ENCODE peak calls at places on chromosomes 7 and 10, in ten cellular contexts. N is IMR-90, X is GM23248, P is Peyer's patch, K is PC-3, U is esophagus squamous epithelium, I is right atrium auricular region, A is GM23338, Y is HCT116, B is uterus. J is an unnamed sample. For H3K4me1, the result is how much of the 10 kb centered on the place peaks cover.

GRCh38 chr10:60235001-60235400 is 154.7 kb downstream of the ANK3 start:
- DNase-seq in N (peak), X (peak), P (no peak), K (peak), U (no peak), I (no peak), A (no peak), Y (no peak), B (no peak), J (peak)

GRCh38 chr7:32037650-32038198 is 32.5 kb downstream of the PDE1C start:
- DNase-seq in N (no peak), X (no peak), P (no peak), K (no peak), U (no peak), I (no peak), A (no peak), Y (no peak), B (no peak), J (no peak)

GRCh38 chr7:79452032-79452494 is 1.4 kb downstream of the MAGI2 start:
- DNase-seq in N (peak), X (peak), P (peak), K (no peak), U (peak), I (peak), A (peak), Y (no peak), B (peak), J (peak)

GRCh38 chr10:230758-231157 is 95.5 kb downstream of the ZMYND11 start:
- DNase-seq in N (no peak), X (peak), P (no peak), K (peak), U (no peak), I (no peak), A (peak), Y (peak), B (no peak), J (no peak)

GRCh38 chr10:24307696-24308476 is 98.9 kb downstream of the KIAA1217 start:
- DNase-seq in N (no peak), X (no peak), P (no peak), K (no peak), U (no peak), I (no peak), A (no peak), Y (no peak), B (no peak), J (no peak)

GRCh38 chr7:33186187-33186586 is 56.8 kb downstream of the BBS9 start:
- DNase-seq in N (peak), X (peak), P (no peak), K (peak), U (no peak), I (no peak), A (peak), Y (no peak), B (no peak), J (peak)

GRCh38 chr7:5439572-5440496 is 16.2 kb upstream of the TNRC18 start:
- DNase-seq in N (no peak), X (no peak), P (no peak), K (no peak), U (no peak), I (no peak), A (no peak), Y (no peak), B (no peak), J (no peak)

GRCh38 chr7:90320014-90320413 is 1.1 kb downstream of the FAM237B start:
- DNase-seq in N (no peak), X (no peak), P (no peak), K (no peak), U (no peak), I (no peak), A (no peak), Y (no peak), B (no peak), J (no peak)

GRCh38 chr10:126558881-126559280 is 111.6 kb downstream of the C10orf90 start:
- DNase-seq in N (no peak), X (no peak), P (no peak), K (no peak), U (no peak), I (no peak), A (no peak), Y (no peak), B (no peak), J (no peak)

GRCh38 chr10:65570143-65571010 is 1355.5 kb upstream of the LRRTM3 start:
- DNase-seq in N (peak), X (no peak), P (no peak), K (peak), U (no peak), I (no peak), A (peak), Y (peak), B (no peak), J (peak)

GRCh38 chr7:36161996-36162395 is 8.9 kb downstream of the EEPD1 start:
- DNase-seq in N (no peak), X (no peak), P (no peak), K (peak), U (no peak), I (no peak), A (no peak), Y (no peak), B (no peak), J (no peak)

GRCh38 chr7:26691886-26692285 is 172.5 kb downstream of the SKAP2 start:
- DNase-seq in N (no peak), X (no peak), P (no peak), K (no peak), U (no peak), I (no peak), A (peak), Y (no peak), B (no peak), J (no peak)

GRCh38 chr7:26686448-26686981 is 177.9 kb downstream of the SKAP2 start:
- DNase-seq in N (peak), X (peak), P (no peak), K (peak), U (no peak), I (no peak), A (peak), Y (peak), B (no peak), J (peak)

GRCh38 chr7:26688388-26688787 is 176.0 kb downstream of the SKAP2 start:
- DNase-seq in N (no peak), X (no peak), P (no peak), K (no peak), U (no peak), I (no peak), A (no peak), Y (no peak), B (no peak), J (no peak)

GRCh38 chr7:26688936-26689506 is 175.4 kb downstream of the SKAP2 start:
- DNase-seq in N (no peak), X (no peak), P (no peak), K (no peak), U (no peak), I (no peak), A (no peak), Y (no peak), B (no peak), J (no peak)

DNA sequence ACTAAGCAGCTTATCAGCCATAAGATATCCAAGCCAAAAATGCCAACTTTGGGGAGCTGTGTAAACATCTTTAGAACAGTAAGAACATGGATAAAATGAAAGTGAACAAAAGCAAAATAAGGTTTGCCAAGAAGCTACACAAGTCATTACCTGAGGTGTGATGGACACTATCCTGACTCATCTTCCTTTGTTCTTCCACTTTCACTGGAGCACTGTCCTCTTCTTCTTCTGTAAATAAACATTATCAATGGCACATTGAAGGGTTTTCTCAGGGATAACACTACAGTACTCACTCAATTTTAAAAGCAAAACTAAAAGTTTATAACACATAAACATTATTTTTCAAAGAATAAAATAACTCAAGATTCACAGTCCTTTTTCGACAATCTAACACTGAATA is 174.3 kb downstream of the SKAP2 start:
- DNase-seq in N (no peak), X (no peak), P (no peak), K (no peak), U (no peak), I (no peak), A (no peak), Y (no peak), B (no peak), J (no peak)
- H3K4me1 ChIP-seq in N (under half), X (under half), P (under half), K (under half), U (under half), I (under half), A (under half), Y (under half), B (under half), J (under half)

DNA sequence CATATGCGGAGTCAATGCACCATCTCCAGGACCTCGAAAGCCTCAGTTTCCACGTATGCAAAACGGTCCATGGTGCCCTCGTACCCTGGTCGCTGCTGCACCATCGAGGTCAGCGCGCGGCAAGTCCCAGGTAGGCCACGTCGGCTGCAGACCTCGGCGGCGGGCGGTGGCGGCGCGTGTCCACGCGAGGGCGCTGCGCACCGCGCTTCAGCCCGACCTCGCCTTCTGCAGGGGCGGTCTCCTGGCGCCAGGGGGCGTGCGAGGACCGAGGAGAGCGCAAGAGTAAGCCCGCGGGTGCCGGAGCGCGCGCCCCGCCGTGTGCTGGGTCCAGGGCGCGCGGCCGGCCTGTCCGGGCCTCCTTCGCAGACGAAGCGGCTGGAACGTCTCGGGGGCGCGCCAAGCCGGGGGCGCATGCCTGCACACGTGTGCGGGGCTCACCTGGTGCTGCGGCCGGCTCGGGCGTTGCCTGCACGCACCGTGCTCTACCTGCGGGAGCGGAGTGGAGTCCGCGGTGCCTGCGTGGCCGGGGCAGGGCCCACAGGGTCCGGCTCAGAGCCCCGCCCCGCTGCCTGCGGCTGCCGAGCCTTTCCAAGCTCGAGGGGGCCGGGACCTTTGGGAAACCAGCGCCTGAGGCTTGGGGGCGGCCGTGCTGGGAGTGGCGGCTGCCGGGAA is 54.0 kb downstream of the GLRX3 start:
- DNase-seq in N (peak), X (peak), P (peak), K (peak), U (peak), I (peak), A (peak), Y (peak), B (peak), J (peak)
- H3K4me3 ChIP-seq in N (peak), X (peak), P (peak), K (peak), U (peak), I (peak), A (peak), Y (no peak), B (peak), J (peak)

DNA sequence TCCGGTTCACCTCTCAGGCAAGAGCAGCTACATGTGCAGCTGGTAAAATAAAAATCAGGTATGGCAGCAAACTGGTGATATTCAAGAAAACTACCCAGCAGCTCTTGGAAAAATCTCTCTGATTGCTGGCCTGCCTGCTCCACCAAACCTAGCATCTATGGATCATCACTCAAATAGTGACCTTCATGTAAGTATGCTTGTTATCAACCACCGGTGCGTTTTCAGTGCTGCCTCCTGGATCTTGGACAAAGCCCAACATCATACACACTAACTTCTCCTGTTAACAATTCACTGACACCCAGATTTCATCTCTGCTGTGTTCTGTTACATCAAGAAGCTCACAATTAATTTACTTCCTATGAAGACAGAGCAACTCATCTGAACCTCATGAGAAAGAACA is 8.9 kb downstream of the CDK6 start:
- DNase-seq in N (no peak), X (no peak), P (no peak), K (no peak), U (no peak), I (no peak), A (no peak), Y (no peak), B (no peak), J (no peak)
- H3K4me1 ChIP-seq in N (under half), X (half or more), P (under half), K (under half), U (under half), I (under half), A (half or more), Y (under half), B (under half), J (under half)

GRCh38 chr10:103983367-103983911 is 16.5 kb downstream of the SLK start:
- DNase-seq in N (no peak), X (peak), P (no peak), K (no peak), U (no peak), I (no peak), A (peak), Y (no peak), B (no peak), J (peak)
- H3K4me3 ChIP-seq in N (no peak), X (no peak), P (no peak), K (no peak), U (no peak), I (no peak), A (no peak), Y (no peak), B (no peak), J (no peak)

GRCh38 chr10:124089859-124090258 is 3.5 kb downstream of the CHST15 start:
- DNase-seq in N (no peak), X (no peak), P (no peak), K (no peak), U (no peak), I (no peak), A (no peak), Y (no peak), B (no peak), J (no peak)

GRCh38 chr10:124092270-124093075 is 925 bp downstream of the CHST15 start:
- DNase-seq in N (no peak), X (peak), P (peak), K (peak), U (peak), I (peak), A (peak), Y (no peak), B (peak), J (peak)

GRCh38 chr10:124088944-124089343 is 4.5 kb downstream of the CHST15 start:
- DNase-seq in N (no peak), X (no peak), P (no peak), K (peak), U (no peak), I (no peak), A (no peak), Y (no peak), B (no peak), J (no peak)

GRCh38 chr10:124091646-124092269 is 1.6 kb downstream of the CHST15 start:
- DNase-seq in N (no peak), X (peak), P (no peak), K (no peak), U (no peak), I (no peak), A (peak), Y (no peak), B (no peak), J (peak)

DNA sequence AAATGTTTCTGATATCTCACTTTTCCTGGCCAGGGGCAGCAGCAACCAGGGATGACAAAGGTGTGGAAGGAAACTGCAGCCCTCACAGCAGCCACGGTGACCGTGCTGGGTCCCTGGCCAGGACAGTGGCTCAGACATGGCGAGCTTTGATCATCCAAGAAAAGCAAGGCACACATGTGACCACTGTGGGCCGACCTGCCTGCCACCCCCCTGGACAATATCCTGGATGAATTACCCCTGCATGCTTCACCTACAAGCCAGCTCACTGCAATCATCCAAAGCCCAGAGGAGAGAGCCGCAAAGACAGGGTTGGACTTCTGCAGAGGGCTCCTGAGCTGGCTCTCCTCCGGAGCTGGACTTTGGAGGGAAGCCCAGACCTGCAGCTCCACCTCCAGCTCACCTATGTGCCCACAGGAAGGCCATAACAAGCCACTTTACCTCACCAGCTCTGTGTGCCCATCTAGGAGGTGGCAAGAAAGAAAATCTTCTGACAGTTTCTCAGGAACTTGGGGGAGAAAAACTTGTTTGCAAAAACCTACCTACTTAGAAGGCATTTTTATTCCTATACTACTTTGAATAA is 2.7 kb downstream of the CHST15 start:
- DNase-seq in N (no peak), X (no peak), P (no peak), K (peak), U (no peak), I (no peak), A (no peak), Y (no peak), B (no peak), J (no peak)
- H3K4me1 ChIP-seq in N (under half), X (under half), P (under half), K (under half), U (half or more), I (under half), A (under half), Y (under half), B (under half), J (under half)

GRCh38 chr10:63236113-63236935 is 103.2 kb downstream of the NRBF2 start:
- DNase-seq in N (peak), X (peak), P (no peak), K (peak), U (no peak), I (no peak), A (no peak), Y (peak), B (peak), J (peak)
- H3K4me3 ChIP-seq in N (no peak), X (peak), P (no peak), K (peak), U (no peak), I (no peak), A (no peak), Y (peak), B (no peak), J (peak)

GRCh38 chr10:32331606-32332005 is 15.4 kb downstream of the EPC1 start:
- DNase-seq in N (no peak), X (no peak), P (no peak), K (peak), U (no peak), I (no peak), A (no peak), Y (no peak), B (no peak), J (no peak)
- H3K4me1 ChIP-seq in N (under half), X (under half), P (under half), K (half or more), U (half or more), I (under half), A (half or more), Y (under half), B (under half), J (under half)

GRCh38 chr10:101780818-101781654 is 2.2 kb downstream of the NPM3 start:
- DNase-seq in N (peak), X (peak), P (peak), K (peak), U (no peak), I (peak), A (peak), Y (peak), B (peak), J (peak)
- H3K4me3 ChIP-seq in N (no peak), X (no peak), P (no peak), K (peak), U (no peak), I (no peak), A (peak), Y (peak), B (no peak), J (no peak)

GRCh38 chr10:50576245-50576815 is 47.4 kb downstream of the SGMS1 start:
- DNase-seq in N (peak), X (peak), P (no peak), K (peak), U (no peak), I (no peak), A (no peak), Y (no peak), B (no peak), J (no peak)
- H3K4me1 ChIP-seq in N (under half), X (under half), P (under half), K (under half), U (under half), I (under half), A (half or more), Y (under half), B (under half), J (under half)

GRCh38 chr7:2299853-2300512 is 14.3 kb downstream of the SNX8 start:
- DNase-seq in N (no peak), X (peak), P (peak), K (no peak), U (no peak), I (no peak), A (no peak), Y (no peak), B (no peak), J (no peak)
- H3K4me3 ChIP-seq in N (no peak), X (peak), P (no peak), K (no peak), U (no peak), I (no peak), A (no peak), Y (no peak), B (no peak), J (no peak)

J was measured in mesenchymal stem cell.